ENCODE peak calls at places on chromosomes 12 and 14, in five cellular contexts. S is kidney epithelial cell, C is GM06990, E is prostate gland, V is brain microvascular endothelial cell. Z is an unnamed sample.
A peak's percentile ranks its signal among the peaks of the same experiment; 100 is the strongest.

GRCh38 chr14:55580401-55581010 is 499 bp downstream of the KTN1 start:
- DNase-seq in S (no peak), C (peak; percentile 68), E (peak; percentile 19), V (no peak), Z (no peak)

GRCh38 chr14:24325963-24326362 is 8.9 kb downstream of the ADCY4 start:
- DNase-seq in S (no peak), C (no peak), E (no peak), V (no peak), Z (no peak)

GRCh38 chr12:113660941-113661340 is 189.3 kb upstream of the LHX5 start:
- DNase-seq in S (no peak), C (no peak), E (no peak), V (no peak), Z (no peak)

GRCh38 chr14:104120281-104120741 is 18.1 kb upstream of the KIF26A start:
- DNase-seq in S (no peak), C (no peak), E (no peak), V (no peak), Z (no peak)

GRCh38 chr14:105315941-105316562 is 1.5 kb downstream of the PACS2 start:
- DNase-seq in S (no peak), C (no peak), E (no peak), V (no peak), Z (no peak)

GRCh38 chr14:48023881-48024280 is 348.5 kb upstream of the MDGA2 start:
- DNase-seq in S (no peak), C (no peak), E (no peak), V (no peak), Z (no peak)

GRCh38 chr14:105389534-105389933 is 8.8 kb upstream of the TEX22 start:
- DNase-seq in S (no peak), C (peak; percentile 7), E (no peak), V (no peak), Z (no peak)

GRCh38 chr12:19144985-19145384 is 15.5 kb downstream of the PLEKHA5 start:
- DNase-seq in S (no peak), C (no peak), E (no peak), V (no peak), Z (no peak)

GRCh38 chr14:39307815-39308214 is 74.1 kb downstream of the MIA2 start:
- DNase-seq in S (no peak), C (no peak), E (no peak), V (no peak), Z (no peak)

GRCh38 chr14:59919582-59920377 is at the start of gene LRRC9:
- DNase-seq in S (no peak), C (no peak), E (peak; percentile 35), V (no peak), Z (peak; percentile 37)

GRCh38 chr14:68458840-68459469 is 333.9 kb downstream of the ZFP36L1 start:
- DNase-seq in S (peak; percentile 91), C (no peak), E (peak; percentile 85), V (peak; percentile 62), Z (peak; percentile 85)

GRCh38 chr12:125125271-125125670 is 60.0 kb downstream of the AACS start:
- DNase-seq in S (no peak), C (no peak), E (no peak), V (no peak), Z (no peak)

GRCh38 chr12:29322157-29322556 is 58.8 kb downstream of the ERGIC2 start:
- DNase-seq in S (no peak), C (no peak), E (no peak), V (no peak), Z (no peak)

GRCh38 chr12:29320295-29321090 is 60.5 kb downstream of the ERGIC2 start:
- DNase-seq in S (peak; percentile 77), C (no peak), E (no peak), V (peak; percentile 53), Z (peak; percentile 89)

GRCh38 chr12:29316772-29317171 is 64.2 kb downstream of the ERGIC2 start:
- DNase-seq in S (peak; percentile 12), C (no peak), E (no peak), V (peak; percentile 72), Z (peak; percentile 84)

GRCh38 chr12:29314421-29314820 is 66.6 kb downstream of the ERGIC2 start:
- DNase-seq in S (no peak), C (no peak), E (no peak), V (no peak), Z (no peak)

GRCh38 chr12:29317556-29318363 is 63.2 kb downstream of the ERGIC2 start:
- DNase-seq in S (peak; percentile 37), C (no peak), E (peak; percentile 16), V (peak; percentile 50), Z (peak; percentile 36)
- H3K4me3 ChIP-seq in S (no peak overlapping the region), C (no peak overlapping the region), E (no peak overlapping the region), V (no peak overlapping the region), Z (no peak overlapping the region)

GRCh38 chr12:104985206-104985605 is 910 bp upstream of the NOPCHAP1 start:
- DNase-seq in S (no peak), C (no peak), E (no peak), V (no peak), Z (no peak)
- TF ChIP-seq CTCF in S (no peak), C (peak; percentile 42), E (no peak), V (no peak), Z (no peak)

GRCh38 chr12:202081-202731 is 11.8 kb downstream of the SLC6A12 start:
- DNase-seq in S (no peak), C (no peak), E (peak; percentile 53), V (no peak), Z (no peak)

GRCh38 chr12:205026-205425 is 8.9 kb downstream of the SLC6A12 start:
- DNase-seq in S (no peak), C (no peak), E (no peak), V (no peak), Z (no peak)

GRCh38 chr12:204261-204678 is 9.7 kb downstream of the SLC6A12 start:
- DNase-seq in S (no peak), C (no peak), E (no peak), V (no peak), Z (no peak)

GRCh38 chr12:203074-203461 is 10.9 kb downstream of the SLC6A12 start:
- DNase-seq in S (no peak), C (no peak), E (no peak), V (no peak), Z (no peak)

GRCh38 chr12:203462-204260 is 10.3 kb downstream of the SLC6A12 start:
- DNase-seq in S (no peak), C (no peak), E (no peak), V (no peak), Z (no peak)
- H3K4me3 ChIP-seq in S (peak overlapping the region; percentile 38), C (no peak overlapping the region), E (peak overlapping the region; percentile 46), V (peak overlapping the region; percentile 30), Z (peak overlapping the region; percentile 27)

GRCh38 chr12:68007023-68007422 is 17.8 kb downstream of the IFNG-AS1 start:
- DNase-seq in S (no peak), C (no peak), E (no peak), V (no peak), Z (no peak)

GRCh38 chr12:67999244-67999643 is 10.0 kb downstream of the IFNG-AS1 start:
- DNase-seq in S (no peak), C (no peak), E (no peak), V (no peak), Z (no peak)

GRCh38 chr12:68003777-68004176 is 14.5 kb downstream of the IFNG-AS1 start:
- DNase-seq in S (no peak), C (no peak), E (no peak), V (no peak), Z (no peak)

GRCh38 chr12:67998379-67998778 is 9.1 kb downstream of the IFNG-AS1 start:
- DNase-seq in S (no peak), C (no peak), E (no peak), V (no peak), Z (no peak)

GRCh38 chr12:68001486-68002466 is 12.5 kb downstream of the IFNG-AS1 start:
- DNase-seq in S (no peak), C (no peak), E (no peak), V (no peak), Z (peak; percentile 4)
- TF ChIP-seq CTCF in S (no peak), C (peak; percentile 42), E (no peak), V (peak; percentile 40), Z (peak; percentile 37)

Z was measured in astrocyte of the spinal cord.